ENCODE peak calls at places on chromosomes 13 and 19, in four cellular contexts. One of them, this sample, is unnamed.

GRCh38 chr19:38740252-38740592 is 4.1 kb downstream of the CAPN12 start:
- DNase-seq in left ventricle myocardium superior: no peak
- DNase-seq in EH: no peak
- DNase-seq in SHP77 treated with DMSO at 0.1 percent for 48 hours: no peak
- DNase-seq in this sample: no peak

GRCh38 chr19:19403373-19403901 is 2.0 kb upstream of the GATAD2A start:
- DNase-seq in left ventricle myocardium superior: no peak
- DNase-seq in EH: peak; percentile 70
- DNase-seq in SHP77 treated with DMSO at 0.1 percent for 48 hours: no peak
- DNase-seq in this sample: no peak

GRCh38 chr19:18972301-18972831 is 31.3 kb upstream of the HOMER3 start:
- DNase-seq in left ventricle myocardium superior: peak; percentile 37
- DNase-seq in EH: peak; percentile 70
- DNase-seq in SHP77 treated with DMSO at 0.1 percent for 48 hours: no peak
- DNase-seq in this sample: no peak

GRCh38 chr19:31502536-31503170 is 153.4 kb upstream of the TSHZ3 start:
- DNase-seq in left ventricle myocardium superior: no peak
- DNase-seq in EH: no peak
- DNase-seq in SHP77 treated with DMSO at 0.1 percent for 48 hours: no peak
- DNase-seq in this sample: no peak

GRCh38 chr19:3056454-3057016 is 5.8 kb downstream of the TLE5 start:
- DNase-seq in left ventricle myocardium superior: no peak
- DNase-seq in EH: no peak
- DNase-seq in SHP77 treated with DMSO at 0.1 percent for 48 hours: no peak
- DNase-seq in this sample: no peak

GRCh38 chr19:53870485-53870844 is 2.8 kb downstream of the MYADM start:
- DNase-seq in left ventricle myocardium superior: no peak
- DNase-seq in EH: no peak
- DNase-seq in SHP77 treated with DMSO at 0.1 percent for 48 hours: no peak
- DNase-seq in this sample: no peak

GRCh38 chr19:45881909-45882528 is 3.9 kb downstream of the IRF2BP1 start:
- DNase-seq in left ventricle myocardium superior: no peak
- DNase-seq in EH: no peak
- DNase-seq in SHP77 treated with DMSO at 0.1 percent for 48 hours: no peak
- DNase-seq in this sample: no peak

GRCh38 chr19:48120505-48120904 is 9.9 kb upstream of the PLA2G4C start:
- DNase-seq in left ventricle myocardium superior: no peak
- DNase-seq in EH: peak; percentile 10
- DNase-seq in SHP77 treated with DMSO at 0.1 percent for 48 hours: no peak
- DNase-seq in this sample: no peak

GRCh38 chr19:49272204-49272603 is 52.8 kb downstream of the SLC6A16 start:
- DNase-seq in left ventricle myocardium superior: no peak
- DNase-seq in EH: peak; percentile 60
- DNase-seq in SHP77 treated with DMSO at 0.1 percent for 48 hours: no peak
- DNase-seq in this sample: no peak

GRCh38 chr19:48959341-48960239 is 4.9 kb downstream of the BAX start:
- DNase-seq in left ventricle myocardium superior: no peak
- DNase-seq in EH: no peak
- DNase-seq in SHP77 treated with DMSO at 0.1 percent for 48 hours: no peak
- DNase-seq in this sample: no peak

GRCh38 chr13:78595819-78596700 is 7.3 kb downstream of the POU4F1 start:
- DNase-seq in left ventricle myocardium superior: peak; percentile 48
- DNase-seq in EH: no peak
- DNase-seq in SHP77 treated with DMSO at 0.1 percent for 48 hours: no peak
- DNase-seq in this sample: no peak

GRCh38 chr13:93398167-93398566 is 171.6 kb downstream of the GPC6 start:
- DNase-seq in left ventricle myocardium superior: no peak
- DNase-seq in EH: no peak
- DNase-seq in SHP77 treated with DMSO at 0.1 percent for 48 hours: no peak
- DNase-seq in this sample: no peak

GRCh38 chr19:46065486-46065885 is 24.7 kb upstream of the IGFL4 start:
- DNase-seq in left ventricle myocardium superior: no peak
- DNase-seq in EH: peak; percentile 87
- DNase-seq in SHP77 treated with DMSO at 0.1 percent for 48 hours: no peak
- DNase-seq in this sample: no peak

GRCh38 chr19:51507209-51507608 is 5.6 kb upstream of the SIGLEC12 start:
- DNase-seq in left ventricle myocardium superior: no peak
- DNase-seq in EH: no peak
- DNase-seq in SHP77 treated with DMSO at 0.1 percent for 48 hours: no peak
- DNase-seq in this sample: no peak

GRCh38 chr13:26965058-26965380 is 204.4 kb upstream of the GPR12 start:
- DNase-seq in left ventricle myocardium superior: no peak
- DNase-seq in EH: no peak
- DNase-seq in SHP77 treated with DMSO at 0.1 percent for 48 hours: no peak
- DNase-seq in this sample: no peak

GRCh38 chr13:28355822-28356371 is 139.0 kb downstream of the FLT1 start:
- DNase-seq in left ventricle myocardium superior: no peak
- DNase-seq in EH: peak; percentile 84
- DNase-seq in SHP77 treated with DMSO at 0.1 percent for 48 hours: no peak
- DNase-seq in this sample: no peak

GRCh38 chr13:40233731-40234195 is 432.7 kb downstream of the FOXO1 start:
- DNase-seq in left ventricle myocardium superior: peak; percentile 80
- DNase-seq in EH: no peak
- DNase-seq in SHP77 treated with DMSO at 0.1 percent for 48 hours: peak; percentile 14
- DNase-seq in this sample: no peak

GRCh38 chr19:13953021-13953531 is 767 bp downstream of the DCAF15 start:
- DNase-seq in left ventricle myocardium superior: peak; percentile 55
- DNase-seq in EH: peak; percentile 80
- DNase-seq in SHP77 treated with DMSO at 0.1 percent for 48 hours: no peak
- DNase-seq in this sample: peak; percentile 54

GRCh38 chr19:47225746-47226425 is 5.1 kb downstream of the BBC3 start:
- DNase-seq in left ventricle myocardium superior: peak; percentile 95
- DNase-seq in EH: peak; percentile 88
- DNase-seq in SHP77 treated with DMSO at 0.1 percent for 48 hours: peak; percentile 45
- DNase-seq in this sample: peak; percentile 93

This sample was measured in heart left ventricle.